ENCODE peak calls at places on chromosomes 12 and 14, in four cellular contexts. B, O, Q and X are unnamed samples.

GRCh38 chr14:28756896-28757570 is 9.6 kb upstream of the FOXG1 start:
- DNase-seq in B (peak), O (no peak), Q (no peak), X (no peak)

GRCh38 chr14:93231129-93231979 is 24.3 kb downstream of the UBR7 start:
- DNase-seq in B (peak), O (no peak), Q (no peak), X (no peak)

GRCh38 chr12:6772331-6772695 is at the start of gene LAG3:
- DNase-seq in B (no peak), O (no peak), Q (peak), X (no peak)

GRCh38 chr12:117502233-117502632 is 140.8 kb upstream of the NOS1 start:
- DNase-seq in B (no peak), O (no peak), Q (no peak), X (no peak)

GRCh38 chr12:57605308-57606015 is 838 bp downstream of the DTX3 start:
- DNase-seq in B (no peak), O (no peak), Q (no peak), X (no peak)

GRCh38 chr14:80356413-80356812 is 145.1 kb upstream of the DIO2 start:
- DNase-seq in B (peak), O (no peak), Q (no peak), X (no peak)

GRCh38 chr14:105411985-105412767 is 7.5 kb upstream of the MTA1 start:
- DNase-seq in B (no peak), O (no peak), Q (no peak), X (no peak)

GRCh38 chr12:116184766-116185165 is 92.7 kb downstream of the MED13L start:
- DNase-seq in B (peak), O (no peak), Q (no peak), X (no peak)

GRCh38 chr12:122984612-122985358 is 4.3 kb downstream of the ARL6IP4 start:
- DNase-seq in B (peak), O (peak), Q (no peak), X (no peak)

GRCh38 chr14:92122351-92122677 is 545 bp downstream of the CPSF2 start:
- DNase-seq in B (peak), O (no peak), Q (no peak), X (no peak)

GRCh38 chr12:61846805-61847204 is 413.4 kb upstream of the USP15 start:
- DNase-seq in B (no peak), O (no peak), Q (no peak), X (no peak)

GRCh38 chr12:131220007-131220685 is 266.4 kb downstream of the ADGRD1 start:
- DNase-seq in B (no peak), O (no peak), Q (no peak), X (no peak)

GRCh38 chr14:101071493-101071891 is 168.0 kb upstream of the RTL1 start:
- DNase-seq in B (no peak), O (peak), Q (no peak), X (peak)

GRCh38 chr12:57476993-57477709 is 2.5 kb downstream of the ARHGAP9 start:
- DNase-seq in B (no peak), O (no peak), Q (no peak), X (no peak)

GRCh38 chr12:51871918-51872688 is 15.8 kb upstream of the ANKRD33 start:
- DNase-seq in B (no peak), O (no peak), Q (no peak), X (no peak)

GRCh38 chr12:54882074-54882473 is 27.8 kb downstream of the MUCL1 start:
- DNase-seq in B (no peak), O (no peak), Q (no peak), X (no peak)

GRCh38 chr12:130166306-130166705 is 4.0 kb downstream of the FZD10 start:
- DNase-seq in B (no peak), O (no peak), Q (no peak), X (no peak)

GRCh38 chr14:68736519-68736918 is 56.3 kb downstream of the ZFP36L1 start:
- DNase-seq in B (no peak), O (no peak), Q (no peak), X (no peak)

GRCh38 chr12:109789649-109790048 is 43.5 kb downstream of the TRPV4 start:
- DNase-seq in B (no peak), O (no peak), Q (no peak), X (no peak)

GRCh38 chr14:63933110-63933509 is 80.3 kb downstream of the SYNE2 start:
- DNase-seq in B (no peak), O (no peak), Q (no peak), X (no peak)

GRCh38 chr12:10701226-10701681 is 21.9 kb downstream of the YBX3 start:
- DNase-seq in B (no peak), O (no peak), Q (peak), X (no peak)

GRCh38 chr14:69045857-69046351 is 66.8 kb upstream of the ACTN1 start:
- DNase-seq in B (peak), O (peak), Q (no peak), X (no peak)

GRCh38 chr12:45290218-45290609 is 74.3 kb downstream of the ANO6 start:
- DNase-seq in B (peak), O (no peak), Q (no peak), X (no peak)

GRCh38 chr14:103819503-103820307 is 27.7 kb downstream of the PPP1R13B start:
- DNase-seq in B (peak), O (no peak), Q (no peak), X (no peak)

GRCh38 chr14:42110167-42110566 is 503.5 kb downstream of the LRFN5 start:
- DNase-seq in B (peak), O (no peak), Q (no peak), X (no peak)

GRCh38 chr12:77842430-77842829 is 11.7 kb downstream of the NAV3 start:
- DNase-seq in B (peak), O (no peak), Q (no peak), X (no peak)